ENCODE peak calls at places on chromosomes 3 and 15, in ten cellular contexts. Z is psoas muscle; B is upper lobe of right lung; X is left lung; Q is cardiac muscle cell; S is stomach; Y is CD8-positive, alpha-beta T cell; M is transverse colon; N is Panc1; T is breast epithelium. O is an unnamed sample.

GRCh38 chr3:158572766-158573060 is 1.7 kb downstream of the MLF1 start:
- DNase-seq in Z (no peak), B (no peak), X (no peak), Q (no peak), S (no peak), Y (no peak), M (no peak), N (no peak), T (no peak), O (no peak)

GRCh38 chr3:160331127-160331937 is 67.7 kb downstream of the IFT80 start:
- DNase-seq in Z (no peak), B (no peak), X (no peak), Q (no peak), S (no peak), Y (no peak), M (no peak), N (peak; percentile 56), T (no peak), O (no peak)

GRCh38 chr3:126984391-126985142 is 1.7 kb downstream of the PLXNA1 start:
- DNase-seq in Z (no peak), B (no peak), X (no peak), Q (no peak), S (no peak), Y (no peak), M (no peak), N (no peak), T (no peak), O (no peak)

GRCh38 chr3:138444104-138444503 is 9.7 kb downstream of the ESYT3 start:
- DNase-seq in Z (no peak), B (no peak), X (no peak), Q (no peak), S (no peak), Y (no peak), M (no peak), N (no peak), T (no peak), O (no peak)

GRCh38 chr15:64426845-64427465 is 33.4 kb upstream of the ZNF609 start:
- DNase-seq in Z (no peak), B (no peak), X (no peak), Q (peak; percentile 49), S (no peak), Y (no peak), M (no peak), N (peak; percentile 2), T (no peak), O (no peak)

GRCh38 chr3:65604863-65605526 is 433.7 kb downstream of the MAGI1 start:
- DNase-seq in Z (no peak), B (no peak), X (no peak), Q (no peak), S (no peak), Y (no peak), M (no peak), N (no peak), T (no peak), O (no peak)

GRCh38 chr15:67406257-67406861 is 114.6 kb upstream of the C15orf61 start:
- DNase-seq in Z (no peak), B (no peak), X (no peak), Q (no peak), S (no peak), Y (no peak), M (no peak), N (no peak), T (no peak), O (no peak)

GRCh38 chr3:10964537-10965167 is 27.9 kb upstream of the SLC6A1 start:
- DNase-seq in Z (no peak), B (no peak), X (no peak), Q (peak; percentile 84), S (no peak), Y (no peak), M (peak; percentile 34), N (no peak), T (no peak), O (no peak)

GRCh38 chr3:48435223-48435595 is 4.7 kb downstream of the CCDC51 start:
- DNase-seq in Z (no peak), B (no peak), X (peak; percentile 26), Q (no peak), S (no peak), Y (no peak), M (no peak), N (no peak), T (no peak), O (no peak)

GRCh38 chr3:48435774-48436476 is 4.0 kb downstream of the CCDC51 start:
- DNase-seq in Z (peak; percentile 83), B (peak; percentile 90), X (peak; percentile 87), Q (peak; percentile 88), S (peak; percentile 91), Y (peak; percentile 82), M (peak; percentile 91), N (peak; percentile 66), T (peak; percentile 83), O (peak; percentile 92)

GRCh38 chr3:48436477-48436787 is 3.5 kb downstream of the CCDC51 start:
- DNase-seq in Z (no peak), B (no peak), X (peak; percentile 29), Q (no peak), S (no peak), Y (no peak), M (no peak), N (no peak), T (no peak), O (no peak)

GRCh38 chr3:48433472-48434118 is 3.7 kb upstream of the PLXNB1 start:
- DNase-seq in Z (no peak), B (peak; percentile 74), X (peak; percentile 68), Q (no peak), S (peak; percentile 32), Y (no peak), M (peak; percentile 84), N (no peak), T (no peak), O (no peak)

GRCh38 chr3:48434591-48435222 is 4.8 kb upstream of the PLXNB1 start:
- DNase-seq in Z (no peak), B (peak; percentile 66), X (peak; percentile 32), Q (no peak), S (no peak), Y (no peak), M (peak; percentile 54), N (no peak), T (no peak), O (no peak)
- H3K4me1 ChIP-seq in Z (peaks cover 11% of the 10 kb centered on the region), B (peaks cover 27% of the 10 kb centered on the region), X (peaks cover 31% of the 10 kb centered on the region), Q (peaks cover 3% of the 10 kb centered on the region), S (peaks cover 41% of the 10 kb centered on the region), Y (peaks cover 14% of the 10 kb centered on the region), M (peaks cover 35% of the 10 kb centered on the region), N (no peaks in the 10 kb centered on the region), T (peaks cover 13% of the 10 kb centered on the region), O (peaks cover 18% of the 10 kb centered on the region)

DNA sequence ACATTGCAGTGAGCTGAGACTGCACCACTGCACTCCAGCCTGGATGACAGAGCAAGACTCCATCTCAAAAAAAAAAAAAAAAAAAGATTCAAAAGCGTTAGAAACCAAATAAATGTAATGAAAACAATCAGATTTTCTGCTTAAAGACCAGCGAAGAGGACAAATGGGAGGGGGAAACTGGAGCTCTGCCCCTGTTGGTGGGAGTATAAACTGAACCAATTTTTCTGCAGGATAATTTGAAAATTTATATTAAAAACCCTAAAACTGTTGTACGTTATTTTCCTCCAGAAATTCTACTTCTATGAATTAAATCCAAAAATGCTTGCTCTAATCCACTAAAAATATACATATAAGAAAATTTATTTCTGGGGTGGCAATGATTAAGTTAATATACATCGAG is 25.3 kb upstream of the ZSCAN2 start:
- DNase-seq in Z (no peak), B (no peak), X (no peak), Q (no peak), S (no peak), Y (no peak), M (no peak), N (no peak), T (no peak), O (no peak)
- TF ChIP-seq CTCF in Z (no peak), B (no peak), X (no peak), Q (no peak), S (no peak), Y (no peak), M (no peak), N (no peak), T (no peak), O (no peak)

GRCh38 chr3:16477054-16477453 is 36.4 kb downstream of the RFTN1 start:
- DNase-seq in Z (no peak), B (no peak), X (no peak), Q (no peak), S (no peak), Y (no peak), M (no peak), N (no peak), T (no peak), O (no peak)

GRCh38 chr3:16476636-16477035 is 36.9 kb downstream of the RFTN1 start:
- DNase-seq in Z (no peak), B (no peak), X (no peak), Q (no peak), S (no peak), Y (no peak), M (no peak), N (no peak), T (no peak), O (no peak)

GRCh38 chr3:16477501-16477900 is 36.0 kb downstream of the RFTN1 start:
- DNase-seq in Z (no peak), B (no peak), X (no peak), Q (no peak), S (no peak), Y (no peak), M (no peak), N (no peak), T (no peak), O (no peak)

GRCh38 chr3:16480861-16481569 is 32.5 kb downstream of the RFTN1 start:
- DNase-seq in Z (no peak), B (no peak), X (no peak), Q (no peak), S (no peak), Y (no peak), M (no peak), N (no peak), T (no peak), O (no peak)

DNA sequence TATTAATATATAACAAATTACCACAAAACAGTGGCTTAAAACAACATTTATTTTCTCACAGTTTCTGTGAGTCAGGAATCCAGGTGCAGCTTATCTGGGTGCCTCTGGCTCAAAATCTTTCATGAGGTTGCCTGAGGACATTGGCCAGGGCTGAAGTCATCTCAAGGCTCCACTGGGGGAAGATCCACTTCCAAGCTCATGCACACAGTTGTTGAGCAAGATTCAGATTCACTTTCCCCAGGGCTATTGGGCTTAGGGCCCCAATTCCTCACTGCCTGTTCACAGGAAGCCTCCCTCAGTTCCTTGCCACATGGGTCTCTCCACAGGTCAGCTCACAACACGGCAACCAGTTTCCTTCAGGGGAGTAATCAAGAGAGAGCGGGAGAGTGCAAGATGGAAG is 35.0 kb downstream of the RFTN1 start:
- DNase-seq in Z (no peak), B (no peak), X (no peak), Q (no peak), S (no peak), Y (no peak), M (no peak), N (no peak), T (no peak), O (no peak)
- H3K36me3 ChIP-seq in Z (no peaks in the 10 kb centered on the region), B (no peaks in the 10 kb centered on the region), X (no peaks in the 10 kb centered on the region), Q (no peaks in the 10 kb centered on the region), S (no peaks in the 10 kb centered on the region), Y (no peaks in the 10 kb centered on the region), M (no peaks in the 10 kb centered on the region), N (no peaks in the 10 kb centered on the region), T (no peaks in the 10 kb centered on the region), O (no peaks in the 10 kb centered on the region)

DNA sequence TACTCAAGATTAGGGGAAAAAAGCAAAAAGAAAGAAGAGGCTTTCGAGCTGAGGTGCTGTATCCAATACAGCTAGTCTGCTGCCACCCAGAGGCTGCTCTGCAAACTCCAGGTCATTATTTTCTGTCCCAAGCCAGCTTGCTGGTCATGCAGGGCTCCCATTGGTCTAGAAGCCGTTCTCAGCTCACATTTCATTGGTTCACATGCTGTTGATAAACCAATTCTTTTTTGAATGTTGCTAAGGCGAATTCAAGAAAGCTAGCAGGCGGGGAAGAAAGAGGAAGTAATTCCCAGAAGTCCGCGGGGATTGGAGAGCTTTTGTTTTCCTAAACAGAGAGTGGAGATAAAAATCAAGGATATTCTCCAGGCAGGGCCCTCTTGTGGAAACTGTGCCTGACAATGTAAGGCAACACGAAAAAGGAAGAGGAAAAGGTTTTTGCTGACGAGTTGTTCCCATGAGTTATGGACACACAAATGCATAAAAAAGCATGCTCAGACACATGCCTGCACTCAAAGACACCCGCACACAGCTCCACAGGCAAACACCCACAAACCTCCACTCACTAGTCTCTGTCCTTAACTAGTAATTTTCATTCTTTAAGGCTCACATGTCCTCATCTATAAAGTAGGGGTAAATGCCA is 33.4 kb downstream of the FSTL1 start:
- DNase-seq in Z (peak; percentile 88), B (peak; percentile 89), X (peak; percentile 93), Q (peak; percentile 94), S (peak; percentile 93), Y (peak; percentile 70), M (peak; percentile 96), N (peak; percentile 84), T (peak; percentile 95), O (peak; percentile 99)
- H3K4me1 ChIP-seq in Z (peaks cover 15% of the 10 kb centered on the region), B (peaks cover 39% of the 10 kb centered on the region), X (peaks cover 25% of the 10 kb centered on the region), Q (peaks cover 41% of the 10 kb centered on the region), S (peaks cover 22% of the 10 kb centered on the region), Y (no peaks in the 10 kb centered on the region), M (peaks cover 36% of the 10 kb centered on the region), N (peaks cover 4% of the 10 kb centered on the region), T (no peaks in the 10 kb centered on the region), O (peaks cover 55% of the 10 kb centered on the region)